ENCODE peak calls at places on chromosomes 5 and 9, in five cellular contexts. A is tibial nerve, J is heart right ventricle, E is vagina, K is BE2C. X is an unnamed sample. For H3K4me1 and H3K9me3, the result is how much of the 10 kb centered on the place peaks cover.

GRCh38 chr9:111572945-111573604 is 26.4 kb downstream of the PTGR1 start:
- DNase-seq in K (no peak), A (no peak), J (peak), E (peak), X (no peak)

GRCh38 chr9:120319452-120319851 is 260.5 kb downstream of the CDK5RAP2 start:
- DNase-seq in K (no peak), J (no peak), E (peak), A (no peak), X (no peak)

GRCh38 chr5:5077236-5077635 is 62.9 kb upstream of the ADAMTS16 start:
- DNase-seq in J (no peak), K (no peak), A (no peak), E (no peak), X (no peak)

GRCh38 chr9:71446499-71447411 is 321.6 kb downstream of the CEMIP2 start:
- DNase-seq in K (peak), E (no peak), J (peak), A (no peak), X (peak)

GRCh38 chr9:34869390-34869789 is 88.7 kb upstream of the PHF24 start:
- DNase-seq in E (no peak), K (no peak), A (no peak), J (no peak), X (no peak)

GRCh38 chr5:167294861-167295685 is 996.4 kb upstream of the WWC1 start:
- DNase-seq in E (no peak), A (no peak), K (peak), J (no peak), X (no peak)

GRCh38 chr5:116652196-116652729 is 77.6 kb upstream of the SEMA6A start:
- DNase-seq in J (peak), K (peak), E (no peak), A (peak), X (no peak)

GRCh38 chr9:109717342-109717741 is 62.7 kb upstream of the PALM2AKAP2 start:
- DNase-seq in E (no peak), J (no peak), K (no peak), A (no peak), X (no peak)

GRCh38 chr9:77735515-77735914 is 87.4 kb upstream of the GNA14 start:
- DNase-seq in A (no peak), K (no peak), E (no peak), J (peak), X (no peak)

GRCh38 chr5:598564-598890 is 13.6 kb upstream of the CEP72 start:
- DNase-seq in J (no peak), E (no peak), K (no peak), A (no peak), X (no peak)

GRCh38 chr5:175212203-175212602 is 231.8 kb downstream of the DRD1 start:
- DNase-seq in A (no peak), E (no peak), J (no peak), K (no peak), X (no peak)

GRCh38 chr5:1351156-1351555 is 6.3 kb upstream of the CLPTM1L start:
- DNase-seq in K (no peak), E (no peak), J (no peak), A (no peak), X (no peak)

GRCh38 chr5:3597727-3598082 is 2.1 kb downstream of the IRX1 start:
- DNase-seq in J (no peak), A (no peak), K (no peak), E (no peak), X (no peak)

GRCh38 chr9:6944896-6945295 is 187.1 kb downstream of the KDM4C start:
- DNase-seq in K (no peak), J (no peak), E (no peak), A (no peak), X (no peak)

GRCh38 chr9:115770521-115770920 is 383.1 kb upstream of the PAPPA start:
- DNase-seq in A (no peak), E (no peak), K (no peak), J (no peak), X (no peak)
- H3K4me1 ChIP-seq in A (under half), E (under half), K (under half), J (under half), X (under half)

DNA sequence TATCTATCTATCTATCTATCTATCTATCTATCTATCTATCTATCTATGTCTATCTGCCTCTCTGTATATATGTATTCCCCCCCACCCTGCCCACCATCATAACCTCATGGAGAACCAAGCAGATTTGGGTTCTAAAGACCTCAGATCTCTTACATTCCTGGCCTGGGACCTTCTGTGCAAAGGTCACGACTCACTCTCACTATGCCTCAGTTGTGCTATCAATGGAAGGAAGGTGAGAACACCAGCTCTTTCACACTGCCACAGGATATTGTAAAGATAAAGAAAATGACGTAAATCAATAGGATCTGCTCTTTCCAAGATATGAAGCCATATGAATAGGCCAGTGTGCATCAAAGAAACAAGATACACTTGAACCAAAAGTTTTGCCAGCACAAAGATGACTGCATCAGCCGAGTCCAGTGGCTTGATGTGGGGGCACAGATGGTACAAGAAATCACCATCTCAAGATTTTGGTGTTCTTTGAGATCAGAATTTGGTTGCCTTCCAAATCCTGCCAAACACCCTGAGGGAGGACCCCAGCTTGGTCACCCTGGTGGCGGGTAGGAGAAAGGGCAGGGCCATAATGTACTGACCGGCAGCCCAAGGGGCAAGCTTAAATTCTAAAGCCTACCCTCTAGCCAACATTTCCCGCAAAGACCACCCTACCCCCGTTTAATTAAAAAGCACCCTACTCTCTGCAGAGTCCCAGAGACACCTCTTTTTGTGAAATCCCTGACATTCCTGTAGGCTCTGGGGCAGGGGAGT is 8.4 kb upstream of the FGF1 start:
- DNase-seq in E (no peak), A (no peak), K (no peak), J (no peak), X (no peak)
- TF ChIP-seq CTCF in E (no peak), A (no peak), K (peak), J (no peak), X (no peak)

GRCh38 chr5:31135542-31135941 is 57.9 kb upstream of the CDH6 start:
- DNase-seq in J (no peak), A (no peak), K (no peak), E (no peak), X (no peak)

GRCh38 chr5:31133488-31133887 is 60.0 kb upstream of the CDH6 start:
- DNase-seq in J (no peak), E (no peak), A (no peak), K (no peak), X (no peak)

GRCh38 chr5:31137676-31138075 is 55.8 kb upstream of the CDH6 start:
- DNase-seq in E (no peak), K (no peak), J (no peak), A (no peak), X (no peak)
- H3K9me3 ChIP-seq in E (under half), K (under half), J (under half), A (under half), X (under half)

GRCh38 chr5:139649082-139649991 is 1.2 kb downstream of the CXXC5 start:
- DNase-seq in A (no peak), J (no peak), E (no peak), K (peak), X (peak)

GRCh38 chr5:139650031-139650688 is 2.0 kb downstream of the CXXC5 start:
- DNase-seq in J (peak), E (no peak), A (no peak), K (peak), X (peak)

GRCh38 chr5:139647406-139648204 is 544 bp upstream of the CXXC5 start:
- DNase-seq in K (no peak), A (no peak), J (no peak), E (no peak), X (peak)

GRCh38 chr5:139646912-139647391 is 1.2 kb upstream of the CXXC5 start:
- DNase-seq in J (no peak), E (no peak), A (no peak), K (no peak), X (peak)

GRCh38 chr5:139648205-139649081 is at the start of gene CXXC5:
- DNase-seq in K (peak), E (no peak), A (no peak), J (peak), X (peak)
- H3K4me1 ChIP-seq in K (under half), E (half or more), A (under half), J (half or more), X (under half)

GRCh38 chr5:141272906-141273305 is 27.7 kb downstream of the PCDHB15 start:
- DNase-seq in K (peak), J (no peak), A (no peak), E (no peak), X (no peak)
- TF ChIP-seq CTCF in K (peak), J (no peak), A (no peak), E (no peak), X (no peak)

GRCh38 chr5:2506603-2507002 is 244.9 kb downstream of the IRX2 start:
- DNase-seq in J (no peak), E (no peak), K (no peak), A (no peak), X (no peak)
- H3K9me3 ChIP-seq in J (under half), E (under half), K (under half), A (under half), X (under half)

GRCh38 chr5:39400711-39401385 is 23.9 kb downstream of the DAB2 start:
- DNase-seq in A (no peak), E (no peak), J (no peak), K (no peak), X (no peak)

GRCh38 chr5:39411051-39411450 is 13.7 kb downstream of the DAB2 start:
- DNase-seq in E (no peak), K (no peak), A (no peak), J (no peak), X (no peak)

GRCh38 chr5:39409036-39409435 is 15.7 kb downstream of the DAB2 start:
- DNase-seq in A (no peak), E (no peak), K (no peak), J (no peak), X (no peak)

DNA sequence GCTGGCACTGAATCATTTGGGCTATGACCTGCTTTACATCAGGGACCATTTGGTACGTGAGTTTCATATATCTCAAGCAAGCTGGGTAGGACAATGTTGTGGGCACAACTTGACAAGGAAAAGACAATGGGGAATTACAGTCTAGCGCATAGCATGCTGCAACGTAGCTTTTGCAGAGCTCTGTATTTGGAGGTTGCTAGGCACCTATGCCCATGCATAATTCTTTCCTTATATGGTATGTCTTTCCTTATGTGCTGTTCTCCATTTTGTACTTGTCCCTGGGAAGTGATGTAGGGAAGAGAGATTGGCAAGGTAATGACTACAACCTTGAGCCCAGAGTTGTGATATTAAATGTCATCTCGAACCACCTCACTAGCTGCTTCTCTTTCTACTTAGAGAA is 19.3 kb downstream of the DAB2 start:
- DNase-seq in E (no peak), J (no peak), A (no peak), K (no peak), X (no peak)
- H3K4me1 ChIP-seq in E (under half), J (half or more), A (under half), K (under half), X (under half)

DNA sequence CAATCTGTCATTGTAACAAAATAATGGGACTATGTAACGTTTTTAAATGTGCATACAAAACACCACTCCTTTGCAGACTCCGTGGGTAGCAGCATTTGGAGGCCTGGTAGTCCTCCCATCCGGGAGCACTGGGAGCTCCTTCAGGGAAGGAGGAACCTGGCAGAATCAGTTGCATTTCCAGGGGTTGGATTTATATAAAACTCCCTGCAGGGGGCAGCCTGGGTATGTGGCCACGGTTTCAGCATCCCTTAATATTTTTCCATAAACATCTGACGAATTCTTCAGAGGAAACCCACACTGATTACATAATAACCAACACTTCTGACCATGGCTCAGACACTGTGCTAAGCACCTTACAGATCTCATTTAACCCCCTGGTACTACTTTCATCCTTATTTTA is 6.1 kb upstream of the AFAP1L1 start:
- DNase-seq in A (no peak), K (peak), E (no peak), J (peak), X (no peak)
- TF ChIP-seq CTCF in A (peak), K (peak), E (no peak), J (peak), X (no peak)

GRCh38 chr5:101991486-101991885 is 304.6 kb downstream of the SLCO4C1 start:
- DNase-seq in K (no peak), A (no peak), E (no peak), J (no peak), X (no peak)
- H3K9me3 ChIP-seq in K (under half), A (under half), E (under half), J (under half), X (under half)

X was measured in left lung.